ENCODE peak calls at places on chromosomes 12 and 14, in four cellular contexts. U is activated T-helper 1 cell treated with anti-CD3 and anti-CD28 coated beads, Interleukin-12 subunit alpha, Interleukin-12 subunit beta, Interleukin-2, Interleukin-4 antibody, amounts not matched to agents 30 ng/mL and 10 ng/mL and 1 ng/mL, durations not matched to agents 14 hours and 24 hours and 36 hours; L is iPS-NIHi11; G is mesendoderm. N is an unnamed sample.

GRCh38 chr14:51041117-51041531 is 53.8 kb downstream of the TRIM9 start:
- DNase-seq in U (no peak), L (no peak), G (peak; percentile 23), N (no peak)

GRCh38 chr12:92421701-92422100 is 276.1 kb upstream of the BTG1 start:
- DNase-seq in U (no peak), L (no peak), G (no peak), N (no peak)

GRCh38 chr12:41013921-41014642 is 174.0 kb upstream of the PDZRN4 start:
- DNase-seq in U (no peak), L (no peak), G (no peak), N (no peak)

GRCh38 chr12:48997719-48998496 is 1.3 kb downstream of the DDN start:
- DNase-seq in U (no peak), L (peak; percentile 85), G (no peak), N (no peak)

GRCh38 chr14:102192840-102193502 is 53.3 kb downstream of the WDR20 start:
- DNase-seq in U (no peak), L (no peak), G (no peak), N (no peak)

GRCh38 chr14:62209287-62209899 is 447.2 kb downstream of the SNAPC1 start:
- DNase-seq in U (no peak), L (no peak), G (no peak), N (no peak)

GRCh38 chr12:68944296-68945076 is 11.5 kb upstream of the CPM start:
- DNase-seq in U (no peak), L (no peak), G (no peak), N (no peak)

GRCh38 chr14:24051789-24052655 is at the start of gene CARMIL3:
- DNase-seq in U (peak; percentile 67), L (peak; percentile 95), G (peak; percentile 75), N (peak; percentile 71)

GRCh38 chr12:12017135-12017581 is 53.6 kb upstream of the BCL2L14 start:
- DNase-seq in U (no peak), L (no peak), G (peak; percentile 39), N (no peak)

GRCh38 chr12:52857500-52857899 is 8.7 kb upstream of the KRT78 start:
- DNase-seq in U (no peak), L (no peak), G (no peak), N (no peak)

GRCh38 chr12:114405449-114406271 is at the start of gene TBX5:
- DNase-seq in U (no peak), L (no peak), G (peak; percentile 60), N (no peak)

GRCh38 chr12:132359971-132360370 is 30.6 kb upstream of the GALNT9 start:
- DNase-seq in U (no peak), L (no peak), G (no peak), N (no peak)

GRCh38 chr14:20751963-20752562 is 6.4 kb downstream of the EDDM3A start:
- DNase-seq in U (no peak), L (no peak), G (no peak), N (no peak)

GRCh38 chr14:47744155-47744554 is 68.8 kb upstream of the MDGA2 start:
- DNase-seq in U (no peak), L (no peak), G (no peak), N (no peak)

GRCh38 chr12:3533703-3534386 is 42.8 kb downstream of the PRMT8 start:
- DNase-seq in U (no peak), L (no peak), G (peak; percentile 27), N (no peak)

GRCh38 chr14:72665259-72665658 is 228.6 kb downstream of the DPF3 start:
- DNase-seq in U (no peak), L (no peak), G (no peak), N (no peak)

GRCh38 chr12:91382081-91382543 is 199.5 kb upstream of the DCN start:
- DNase-seq in U (peak; percentile 68), L (peak; percentile 54), G (peak; percentile 88), N (no peak)

GRCh38 chr12:125114365-125115141 is 49.3 kb downstream of the AACS start:
- DNase-seq in U (no peak), L (no peak), G (no peak), N (no peak)

GRCh38 chr12:42213954-42214426 is 24.1 kb downstream of the YAF2 start:
- DNase-seq in U (no peak), L (no peak), G (no peak), N (no peak)

GRCh38 chr12:23464241-23464812 is 485.1 kb downstream of the SOX5 start:
- DNase-seq in U (no peak), L (no peak), G (peak; percentile 15), N (no peak)

GRCh38 chr12:45362291-45362690 is 146.4 kb downstream of the ANO6 start:
- DNase-seq in U (no peak), L (no peak), G (no peak), N (no peak)

GRCh38 chr12:52119398-52120254 is 40.1 kb downstream of the SMIM41 start:
- DNase-seq in U (no peak), L (peak; percentile 90), G (peak; percentile 90), N (no peak)

GRCh38 chr12:97276198-97276580 is 186.4 kb upstream of the RMST start:
- DNase-seq in U (no peak), L (peak; percentile 52), G (peak; percentile 60), N (no peak)

GRCh38 chr12:129190827-129191226 is 337.5 kb downstream of the GLT1D1 start:
- DNase-seq in U (no peak), L (peak; percentile 68), G (peak; percentile 80), N (no peak)

GRCh38 chr12:105946541-105946940 is 192.2 kb downstream of the NUAK1 start:
- DNase-seq in U (no peak), L (no peak), G (no peak), N (no peak)

GRCh38 chr12:40263616-40264409 is 39.0 kb downstream of the LRRK2 start:
- DNase-seq in U (no peak), L (no peak), G (no peak), N (no peak)

GRCh38 chr12:68572650-68573049 is 38.0 kb upstream of the RAP1B start:
- DNase-seq in U (no peak), L (no peak), G (peak; percentile 23), N (no peak)

GRCh38 chr12:47735649-47736048 is 10.4 kb upstream of the ENDOU start:
- DNase-seq in U (no peak), L (no peak), G (no peak), N (no peak)

GRCh38 chr14:104515059-104515810 is 64.3 kb upstream of the C14orf180 start:
- DNase-seq in U (no peak), L (no peak), G (no peak), N (no peak)

GRCh38 chr14:36661506-36662257 is at the start of gene PAX9:
- DNase-seq in U (no peak), L (peak; percentile 92), G (peak; percentile 98), N (no peak)

GRCh38 chr14:97315790-97316189 is 518.6 kb downstream of the VRK1 start:
- DNase-seq in U (no peak), L (no peak), G (peak; percentile 28), N (no peak)

GRCh38 chr12:67025543-67026114 is 243.5 kb upstream of the CAND1 start:
- DNase-seq in U (no peak), L (peak; percentile 83), G (peak; percentile 76), N (peak; percentile 4)

GRCh38 chr14:61752626-61753025 is 9.6 kb upstream of the SNAPC1 start:
- DNase-seq in U (no peak), L (no peak), G (peak; percentile 27), N (no peak)

GRCh38 chr14:104680806-104681688 is 8.4 kb upstream of the INF2 start:
- DNase-seq in U (no peak), L (no peak), G (peak; percentile 59), N (no peak)